ENCODE peak calls at places on chromosome 1, in seven cellular contexts. M, O, B, I, C, D and A are unnamed samples. For H3K27me3, the result is how much of the 10 kb centered on the place peaks cover.

GRCh38 chr1:99266731-99267130 is 2.4 kb downstream of the PLPPR4 start:
- DNase-seq in M (peak), O (peak), B (peak), I (no peak), C (no peak), D (no peak), A (peak)

GRCh38 chr1:6465461-6466005 is 440 bp downstream of the TNFRSF25 start:
- DNase-seq in M (no peak), O (no peak), B (no peak), I (no peak), C (peak), D (no peak), A (no peak)

GRCh38 chr1:149936992-149937705 is 470 bp upstream of the MTMR11 start:
- DNase-seq in M (peak), O (peak), B (peak), I (no peak), C (no peak), D (peak), A (peak)

GRCh38 chr1:28180310-28181305 is 4.1 kb upstream of the PTAFR start:
- DNase-seq in M (no peak), O (no peak), B (no peak), I (no peak), C (no peak), D (no peak), A (no peak)

GRCh38 chr1:6358144-6358624 is 35.4 kb downstream of the ACOT7 start:
- DNase-seq in M (peak), O (no peak), B (no peak), I (no peak), C (peak), D (no peak), A (peak)

GRCh38 chr1:26288311-26288941 is 8.5 kb downstream of the SH3BGRL3 start:
- DNase-seq in M (peak), O (peak), B (no peak), I (no peak), C (no peak), D (no peak), A (no peak)

GRCh38 chr1:224182057-224182865 is 779 bp upstream of the DEGS1 start:
- DNase-seq in M (no peak), O (no peak), B (peak), I (no peak), C (peak), D (no peak), A (peak)

GRCh38 chr1:230166366-230167132 is 99.5 kb downstream of the GALNT2 start:
- DNase-seq in M (no peak), O (no peak), B (no peak), I (no peak), C (no peak), D (no peak), A (no peak)

GRCh38 chr1:24177161-24177560 is 9.9 kb downstream of the IFNLR1 start:
- DNase-seq in M (no peak), O (no peak), B (no peak), I (no peak), C (no peak), D (no peak), A (no peak)

DNA sequence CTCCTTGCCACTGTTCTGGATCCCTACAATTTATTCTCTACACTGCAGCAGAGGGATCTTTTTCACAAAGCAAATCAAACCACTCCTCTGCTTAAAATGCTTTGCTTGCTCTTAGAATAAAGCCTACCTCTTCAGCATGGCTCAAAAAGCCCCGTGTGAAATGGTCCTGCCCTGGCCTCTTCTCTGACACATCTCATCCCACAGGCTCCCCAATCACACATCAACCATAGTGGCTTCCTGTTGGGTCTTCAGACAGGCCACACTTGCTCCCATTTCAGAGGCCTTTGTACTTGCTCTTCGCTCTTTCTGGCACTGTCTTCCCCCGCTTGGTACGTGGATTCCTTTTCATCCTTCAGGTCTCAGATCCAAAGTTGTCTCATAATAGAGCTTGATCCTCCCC is 44.3 kb upstream of the PLXNA2 start:
- DNase-seq in M (no peak), O (no peak), B (no peak), I (no peak), C (no peak), D (no peak), A (no peak)
- H3K27me3 ChIP-seq in M (under half), O (under half), B (under half), I (under half), C (under half), D (under half), A (half or more)

GRCh38 chr1:233233508-233234040 is 62.0 kb downstream of the PCNX2 start:
- DNase-seq in M (no peak), O (no peak), B (no peak), I (no peak), C (no peak), D (no peak), A (no peak)

GRCh38 chr1:233230011-233230410 is 65.5 kb downstream of the PCNX2 start:
- DNase-seq in M (peak), O (peak), B (no peak), I (no peak), C (no peak), D (no peak), A (peak)

GRCh38 chr1:233224291-233224690 is 71.2 kb downstream of the PCNX2 start:
- DNase-seq in M (no peak), O (peak), B (no peak), I (no peak), C (no peak), D (no peak), A (no peak)

GRCh38 chr1:233227930-233228465 is 67.5 kb downstream of the PCNX2 start:
- DNase-seq in M (no peak), O (no peak), B (no peak), I (no peak), C (no peak), D (no peak), A (no peak)

DNA sequence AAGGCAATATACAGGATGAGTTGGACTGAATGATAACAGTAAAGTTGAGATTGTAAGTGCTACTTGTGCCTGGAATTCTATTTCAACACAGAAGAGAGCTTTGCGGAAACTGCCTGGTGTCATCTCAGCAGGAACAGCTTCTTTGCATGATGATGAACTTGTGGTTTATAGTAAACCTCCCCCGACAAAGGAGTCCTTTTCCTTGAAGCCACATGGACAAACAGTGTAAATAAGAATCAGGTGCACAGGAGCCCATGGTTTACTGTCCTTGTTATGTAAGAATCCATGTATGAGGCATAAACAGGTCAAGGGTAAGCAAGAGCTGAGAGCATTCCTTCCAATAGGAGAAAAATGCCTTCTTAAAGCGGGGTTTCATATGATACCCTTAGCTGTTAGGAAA is 66.2 kb downstream of the PCNX2 start:
- DNase-seq in M (no peak), O (peak), B (peak), I (no peak), C (no peak), D (no peak), A (no peak)
- H3K27me3 ChIP-seq in M (under half), O (under half), B (under half), I (under half), C (under half), D (under half), A (under half)

GRCh38 chr1:197923013-197923412 is 5.8 kb downstream of the LHX9 start:
- DNase-seq in M (no peak), O (no peak), B (no peak), I (no peak), C (no peak), D (no peak), A (no peak)

GRCh38 chr1:197933016-197933415 is 15.8 kb downstream of the LHX9 start:
- DNase-seq in M (no peak), O (no peak), B (no peak), I (no peak), C (no peak), D (no peak), A (no peak)

GRCh38 chr1:197928849-197929336 is 11.7 kb downstream of the LHX9 start:
- DNase-seq in M (no peak), O (no peak), B (no peak), I (no peak), C (no peak), D (no peak), A (no peak)

GRCh38 chr1:197924516-197925123 is 7.4 kb downstream of the LHX9 start:
- DNase-seq in M (peak), O (peak), B (peak), I (no peak), C (no peak), D (peak), A (no peak)

DNA sequence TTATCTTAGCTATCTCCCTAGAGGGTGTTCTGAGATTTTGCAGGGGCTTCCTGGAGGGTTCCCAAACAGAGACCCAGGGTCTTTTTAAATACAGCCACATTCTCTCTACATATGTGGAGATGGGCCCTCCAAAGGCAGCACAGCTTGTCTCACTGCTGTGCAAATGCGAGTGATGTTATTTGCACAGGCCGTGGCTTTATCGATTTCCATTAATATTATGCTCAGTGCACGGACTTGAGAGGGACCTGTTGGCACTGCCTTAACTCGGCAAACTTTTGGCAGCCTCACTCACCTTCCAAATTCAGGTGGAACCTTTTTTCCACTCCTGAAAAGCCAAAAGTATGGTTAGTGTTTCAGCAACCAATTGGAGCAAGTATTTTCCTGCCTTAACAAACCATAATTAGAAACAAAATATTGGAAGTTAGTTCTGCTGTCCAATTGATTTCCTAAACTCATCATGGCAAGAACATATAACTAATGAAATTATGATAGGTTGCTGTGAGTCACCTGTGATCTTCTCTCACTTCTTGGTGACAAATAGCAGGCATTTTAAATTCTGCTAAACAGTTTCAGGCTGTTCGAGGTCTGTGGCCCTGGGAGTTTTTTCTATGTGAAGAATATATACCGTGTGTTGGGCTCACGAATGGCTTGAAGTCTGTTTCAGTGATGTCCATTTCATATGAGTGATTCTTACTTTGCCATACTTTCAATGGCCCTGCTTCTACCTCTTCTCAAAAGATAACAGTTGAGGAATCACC is 10.9 kb downstream of the LHX9 start:
- DNase-seq in M (no peak), O (no peak), B (no peak), I (no peak), C (no peak), D (no peak), A (no peak)
- H3K27me3 ChIP-seq in M (under half), O (under half), B (under half), I (under half), C (under half), D (under half), A (half or more)

DNA sequence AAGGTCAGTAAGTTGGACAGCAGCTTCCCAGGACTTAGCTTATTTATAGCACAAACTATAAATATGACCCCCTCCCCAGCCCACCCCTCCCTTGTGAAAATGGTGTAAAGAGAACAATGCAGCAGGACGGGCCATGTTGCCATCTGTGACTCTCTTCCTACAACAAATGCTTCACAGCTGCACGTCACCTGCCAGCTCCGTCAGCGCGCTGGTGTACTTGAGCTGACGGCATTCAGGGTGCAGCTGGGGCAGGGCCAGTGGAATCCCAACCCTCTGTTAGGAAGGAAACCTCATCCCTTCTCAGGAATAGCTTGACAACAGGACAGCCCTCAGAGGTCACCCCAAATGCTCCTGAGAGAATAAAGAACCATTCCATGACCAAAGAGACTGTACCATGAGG is 84.9 kb downstream of the ATP1A1 start:
- DNase-seq in M (no peak), O (no peak), B (no peak), I (no peak), C (no peak), D (no peak), A (no peak)
- H3K27me3 ChIP-seq in M (under half), O (under half), B (under half), I (under half), C (under half), D (under half), A (under half)